ENCODE peak calls at places on chromosomes 6 and 20, in ten cellular contexts. F is H9, T is breast epithelium, G is heart right ventricle, R is BE2C, K is nephron progenitor cell, L is lower lobe of right lung, X is OCI-LY7, E is AG09309, Q is B cell. N is an unnamed sample.

GRCh38 chr6:136539967-136540366 is 10.3 kb downstream of the MAP7 start:
- DNase-seq in F (no peak), T (no peak), G (no peak), R (no peak), K (no peak), L (no peak), X (no peak), E (no peak), Q (no peak), N (no peak)

GRCh38 chr6:18528084-18528743 is 141.1 kb downstream of the RNF144B start:
- DNase-seq in F (no peak), T (no peak), G (no peak), R (no peak), K (no peak), L (no peak), X (peak), E (no peak), Q (no peak), N (no peak)

GRCh38 chr6:19337103-19337502 is 500.1 kb upstream of the ID4 start:
- DNase-seq in F (no peak), T (no peak), G (no peak), R (no peak), K (no peak), L (no peak), X (no peak), E (no peak), Q (no peak), N (no peak)

GRCh38 chr6:36660771-36661471 is 17.6 kb upstream of the CDKN1A start:
- DNase-seq in F (peak), T (peak), G (peak), R (no peak), K (peak), L (peak), X (no peak), E (no peak), Q (no peak), N (no peak)

GRCh38 chr20:51687071-51687470 is 81.1 kb downstream of the ATP9A start:
- DNase-seq in F (no peak), T (no peak), G (no peak), R (no peak), K (no peak), L (no peak), X (no peak), E (no peak), Q (no peak), N (no peak)

GRCh38 chr20:47314647-47315338 is 41.7 kb downstream of the ZMYND8 start:
- DNase-seq in F (no peak), T (no peak), G (no peak), R (no peak), K (no peak), L (no peak), X (no peak), E (no peak), Q (no peak), N (no peak)

GRCh38 chr6:151154418-151154817 is 85.3 kb upstream of the AKAP12 start:
- DNase-seq in F (no peak), T (no peak), G (peak), R (peak), K (no peak), L (no peak), X (no peak), E (no peak), Q (no peak), N (no peak)

GRCh38 chr6:164832410-164832809 is 477.0 kb downstream of the C6orf118 start:
- DNase-seq in F (no peak), T (no peak), G (no peak), R (no peak), K (no peak), L (no peak), X (no peak), E (no peak), Q (no peak), N (no peak)

GRCh38 chr20:62118113-62119043 is 3.9 kb upstream of the LSM14B start:
- DNase-seq in F (no peak), T (no peak), G (no peak), R (no peak), K (no peak), L (no peak), X (no peak), E (no peak), Q (no peak), N (no peak)

GRCh38 chr6:7769702-7770101 is 43.8 kb downstream of the BMP6 start:
- DNase-seq in F (no peak), T (no peak), G (no peak), R (no peak), K (no peak), L (no peak), X (no peak), E (no peak), Q (no peak), N (no peak)

GRCh38 chr6:113219783-113220182 is 637.4 kb upstream of the MARCKS start:
- DNase-seq in F (no peak), T (no peak), G (no peak), R (no peak), K (no peak), L (no peak), X (no peak), E (no peak), Q (no peak), N (no peak)

GRCh38 chr6:158439255-158439654 is 120.6 kb upstream of the TMEM181 start:
- DNase-seq in F (no peak), T (no peak), G (no peak), R (no peak), K (no peak), L (no peak), X (peak), E (no peak), Q (peak), N (no peak)

GRCh38 chr6:8525370-8525769 is 90.0 kb upstream of the SLC35B3 start:
- DNase-seq in F (no peak), T (no peak), G (no peak), R (no peak), K (no peak), L (no peak), X (no peak), E (no peak), Q (no peak), N (no peak)

GRCh38 chr6:169799474-169799926 is 48.1 kb downstream of the ERMARD start:
- DNase-seq in F (no peak), T (no peak), G (no peak), R (no peak), K (no peak), L (no peak), X (no peak), E (no peak), Q (no peak), N (no peak)

GRCh38 chr6:85390775-85391174 is 59.1 kb upstream of the NT5E start:
- DNase-seq in F (no peak), T (no peak), G (no peak), R (no peak), K (no peak), L (no peak), X (no peak), E (no peak), Q (no peak), N (no peak)

GRCh38 chr6:42704251-42704936 is 18.0 kb downstream of the PRPH2 start:
- DNase-seq in F (peak), T (no peak), G (peak), R (no peak), K (no peak), L (no peak), X (no peak), E (no peak), Q (no peak), N (no peak)

GRCh38 chr6:158188591-158188990 is 20.4 kb downstream of the GTF2H5 start:
- DNase-seq in F (no peak), T (no peak), G (no peak), R (no peak), K (no peak), L (no peak), X (no peak), E (no peak), Q (no peak), N (no peak)

GRCh38 chr6:113220832-113221231 is 636.3 kb upstream of the MARCKS start:
- DNase-seq in F (no peak), T (no peak), G (no peak), R (no peak), K (no peak), L (no peak), X (no peak), E (no peak), Q (no peak), N (no peak)

GRCh38 chr6:44869321-44869897 is 458.7 kb upstream of the RUNX2 start:
- DNase-seq in F (no peak), T (no peak), G (no peak), R (no peak), K (no peak), L (no peak), X (no peak), E (no peak), Q (no peak), N (peak)

GRCh38 chr6:73367761-73368355 is 1.8 kb downstream of the OOEP start:
- DNase-seq in F (no peak), T (no peak), G (no peak), R (no peak), K (no peak), L (no peak), X (no peak), E (no peak), Q (no peak), N (no peak)

GRCh38 chr20:10513091-10513490 is 78.0 kb downstream of the SLX4IP start:
- DNase-seq in F (no peak), T (no peak), G (no peak), R (no peak), K (no peak), L (no peak), X (no peak), E (no peak), Q (no peak), N (no peak)

GRCh38 chr6:43391448-43392031 is 22.1 kb upstream of the ZNF318 start:
- DNase-seq in F (no peak), T (no peak), G (no peak), R (peak), K (peak), L (no peak), X (no peak), E (no peak), Q (no peak), N (peak)

GRCh38 chr20:62876826-62877728 is 15.5 kb upstream of the TCFL5 start:
- DNase-seq in F (peak), T (peak), G (peak), R (peak), K (no peak), L (no peak), X (no peak), E (no peak), Q (no peak), N (no peak)

GRCh38 chr20:6704132-6704861 is 63.2 kb upstream of the BMP2 start:
- DNase-seq in F (no peak), T (no peak), G (no peak), R (no peak), K (no peak), L (no peak), X (no peak), E (peak), Q (no peak), N (no peak)

GRCh38 chr6:152273002-152273401 is 364.2 kb downstream of the SYNE1 start:
- DNase-seq in F (no peak), T (no peak), G (no peak), R (no peak), K (no peak), L (no peak), X (no peak), E (no peak), Q (no peak), N (no peak)
- TF ChIP-seq CTCF in F (no peak), T (no peak), G (no peak), R (no peak), K (no peak), L (no peak), X (no peak), E (no peak), Q (no peak), N (no peak)

GRCh38 chr6:163290545-163291274 is 123.8 kb upstream of the QKI start:
- DNase-seq in F (no peak), T (no peak), G (no peak), R (no peak), K (no peak), L (no peak), X (no peak), E (no peak), Q (no peak), N (no peak)
- TF ChIP-seq CTCF in F (no peak), T (no peak), G (no peak), R (no peak), K (no peak), L (no peak), X (no peak), E (no peak), Q (no peak), N (no peak)

GRCh38 chr20:57439993-57440392 is 48.8 kb downstream of the RBM38 start:
- DNase-seq in F (no peak), T (no peak), G (no peak), R (no peak), K (no peak), L (no peak), X (no peak), E (no peak), Q (no peak), N (no peak)

GRCh38 chr20:57440678-57441509 is 49.7 kb downstream of the RBM38 start:
- DNase-seq in F (peak), T (peak), G (peak), R (peak), K (no peak), L (peak), X (no peak), E (no peak), Q (no peak), N (no peak)

GRCh38 chr20:57442888-57443239 is 51.7 kb downstream of the RBM38 start:
- DNase-seq in F (no peak), T (no peak), G (no peak), R (no peak), K (no peak), L (no peak), X (no peak), E (no peak), Q (no peak), N (no peak)

GRCh38 chr20:57442160-57442887 is 51.1 kb downstream of the RBM38 start:
- DNase-seq in F (no peak), T (no peak), G (no peak), R (no peak), K (peak), L (no peak), X (no peak), E (no peak), Q (no peak), N (no peak)

GRCh38 chr20:57441510-57442154 is 50.4 kb downstream of the RBM38 start:
- DNase-seq in F (no peak), T (no peak), G (no peak), R (no peak), K (no peak), L (no peak), X (no peak), E (no peak), Q (no peak), N (no peak)
- TF ChIP-seq CTCF in F (no peak), T (no peak), G (no peak), R (no peak), K (no peak), L (no peak), X (no peak), E (no peak), Q (no peak), N (no peak)

DNA sequence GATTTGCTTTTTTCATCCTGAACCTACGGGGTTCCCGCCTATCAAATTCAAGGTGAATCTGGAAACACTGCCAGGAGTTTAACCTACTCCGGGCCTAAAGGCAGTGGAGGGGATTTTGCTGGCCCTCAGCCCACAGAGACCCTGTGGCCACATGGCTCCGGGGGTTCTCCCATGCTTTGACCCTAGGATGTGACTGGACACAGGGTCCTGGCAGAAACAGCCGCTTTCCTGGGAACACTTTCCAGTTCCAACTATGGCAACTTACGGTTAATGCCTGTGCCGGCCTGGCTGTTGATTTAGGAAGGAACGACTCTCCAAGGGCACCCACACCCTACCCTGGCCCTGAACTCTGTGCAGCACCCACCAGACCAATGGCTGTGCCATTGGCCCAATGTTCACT is 141.7 kb upstream of the RPS6KA2 start:
- DNase-seq in F (no peak), T (no peak), G (no peak), R (no peak), K (no peak), L (no peak), X (no peak), E (no peak), Q (no peak), N (no peak)
- TF ChIP-seq CTCF in F (no peak), T (no peak), G (no peak), R (no peak), K (no peak), L (no peak), X (no peak), E (no peak), Q (no peak), N (no peak)

GRCh38 chr6:24283043-24283985 is 74.5 kb downstream of the DCDC2 start:
- DNase-seq in F (peak), T (peak), G (peak), R (peak), K (peak), L (peak), X (peak), E (peak), Q (peak), N (peak)
- TF ChIP-seq CTCF in F (peak), T (peak), G (peak), R (peak), K (peak), L (peak), X (peak), E (peak), Q (peak), N (peak)

DNA sequence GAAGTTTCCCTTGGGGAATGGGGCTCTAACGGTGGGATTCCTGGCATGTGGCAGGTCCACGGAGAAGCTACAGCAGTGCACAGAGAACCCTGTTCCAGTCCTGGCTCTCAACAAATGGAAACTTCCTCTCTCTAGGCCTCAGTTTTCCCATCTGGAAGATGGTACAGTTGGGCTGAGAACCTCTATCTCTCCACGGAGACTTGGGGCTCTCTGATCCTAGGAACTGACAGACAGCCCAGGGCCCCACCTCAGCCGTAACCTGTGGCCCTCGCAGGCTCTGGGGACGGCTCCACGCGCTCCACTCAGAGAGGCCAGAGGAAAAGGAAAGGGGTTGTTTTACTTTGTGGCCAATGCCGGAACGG is 4.5 kb downstream of the NOL4L start:
- DNase-seq in F (no peak), T (no peak), G (no peak), R (no peak), K (no peak), L (no peak), X (no peak), E (no peak), Q (no peak), N (no peak)
- TF ChIP-seq CTCF in F (no peak), T (no peak), G (no peak), R (no peak), K (no peak), L (no peak), X (no peak), E (no peak), Q (no peak), N (no peak)

GRCh38 chr6:46378161-46378881 is 112.9 kb downstream of the RCAN2 start:
- DNase-seq in F (no peak), T (no peak), G (no peak), R (no peak), K (no peak), L (no peak), X (no peak), E (no peak), Q (no peak), N (no peak)

GRCh38 chr6:46380152-46380807 is 111.0 kb downstream of the RCAN2 start:
- DNase-seq in F (no peak), T (no peak), G (no peak), R (no peak), K (no peak), L (no peak), X (no peak), E (no peak), Q (no peak), N (no peak)

GRCh38 chr6:46381579-46381978 is 109.7 kb downstream of the RCAN2 start:
- DNase-seq in F (no peak), T (no peak), G (no peak), R (no peak), K (no peak), L (no peak), X (no peak), E (no peak), Q (no peak), N (no peak)

GRCh38 chr6:46378882-46379405 is 112.3 kb downstream of the RCAN2 start:
- DNase-seq in F (no peak), T (no peak), G (no peak), R (no peak), K (no peak), L (no peak), X (no peak), E (no peak), Q (no peak), N (no peak)

GRCh38 chr6:46381057-46381456 is 110.2 kb downstream of the RCAN2 start:
- DNase-seq in F (no peak), T (no peak), G (no peak), R (no peak), K (no peak), L (no peak), X (no peak), E (no peak), Q (no peak), N (no peak)
- TF ChIP-seq CTCF in F (no peak), T (no peak), G (no peak), R (no peak), K (no peak), L (no peak), X (no peak), E (no peak), Q (no peak), N (no peak)

GRCh38 chr20:35741892-35742740 is at the start of gene RBM39:
- DNase-seq in F (peak), T (peak), G (peak), R (peak), K (peak), L (peak), X (peak), E (peak), Q (peak), N (peak)

GRCh38 chr20:35739294-35740163 is 2.5 kb downstream of the RBM39 start:
- DNase-seq in F (no peak), T (no peak), G (no peak), R (peak), K (no peak), L (no peak), X (peak), E (peak), Q (no peak), N (no peak)

GRCh38 chr20:35738410-35739179 is 3.5 kb downstream of the RBM39 start:
- DNase-seq in F (no peak), T (no peak), G (no peak), R (no peak), K (no peak), L (no peak), X (no peak), E (no peak), Q (no peak), N (no peak)

GRCh38 chr20:35743693-35744491 is 1.8 kb upstream of the RBM39 start:
- DNase-seq in F (no peak), T (no peak), G (no peak), R (no peak), K (peak), L (peak), X (peak), E (no peak), Q (no peak), N (peak)

DNA sequence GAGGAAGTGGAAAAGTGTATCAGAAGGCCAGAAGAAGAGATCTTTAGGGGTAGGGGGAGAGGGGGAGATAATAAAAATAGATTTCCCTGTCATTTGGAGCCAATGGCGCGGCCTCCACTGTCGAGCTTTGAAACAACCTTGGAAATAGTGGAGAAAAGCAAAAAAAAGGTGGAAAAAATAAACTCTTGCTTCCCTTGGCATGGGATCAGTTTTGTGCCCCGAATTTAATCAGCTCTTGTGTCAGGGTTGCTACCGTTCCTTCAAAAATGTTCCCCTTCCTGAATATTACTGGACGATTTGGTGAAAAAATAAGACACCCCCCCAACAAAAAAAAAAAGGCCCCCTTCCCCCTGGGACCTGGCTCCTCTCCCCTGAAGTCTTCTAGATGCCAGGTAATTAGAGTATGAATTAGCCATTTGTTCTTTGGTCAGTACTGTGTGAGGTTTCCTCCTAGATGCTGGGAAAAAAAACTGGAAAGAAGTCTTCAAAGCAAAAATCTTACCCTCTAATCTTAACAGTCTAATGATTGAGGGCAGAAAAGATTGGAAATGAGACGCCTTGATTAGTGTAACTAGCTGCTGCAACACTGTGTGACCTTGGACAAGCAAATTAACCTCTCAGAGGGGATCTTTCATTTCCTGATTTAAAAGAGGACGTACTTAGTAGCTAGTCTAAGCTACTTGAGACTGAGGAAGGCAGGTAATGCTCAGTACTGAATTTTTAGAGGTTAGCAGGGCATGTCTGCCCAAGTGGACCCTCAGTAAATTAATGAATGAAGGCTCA is 872 bp upstream of the RBM39 start:
- DNase-seq in F (no peak), T (no peak), G (no peak), R (no peak), K (no peak), L (no peak), X (peak), E (no peak), Q (peak), N (no peak)
- TF ChIP-seq CTCF in F (no peak), T (no peak), G (no peak), R (no peak), K (no peak), L (no peak), X (no peak), E (no peak), Q (no peak), N (no peak)